ENCODE peak calls at places on chromosomes 2 and 18, in five cellular contexts. G is stimulated activated CD4-positive, alpha-beta T cell treated with anti-CD3 and anti-CD28 coated beads, Interleukin-15, amount 100 ng/mL, for 1 hour; Z is heart right ventricle; B is T1000; K is NCI-H2171. U is an unnamed sample.
A peak's percentile ranks its signal among the peaks of the same experiment; 100 is the strongest.

GRCh38 chr2:120566331-120567035 is 169.2 kb upstream of the GLI2 start:
- DNase-seq in G (no peak), Z (peak; percentile 86), B (no peak), K (no peak), U (no peak)

GRCh38 chr2:226763320-226763719 is 36.3 kb downstream of the IRS1 start:
- DNase-seq in G (no peak), Z (no peak), B (no peak), K (no peak), U (no peak)

GRCh38 chr2:237075749-237076599 is 9.7 kb upstream of the COPS8 start:
- DNase-seq in G (no peak), Z (no peak), B (no peak), K (no peak), U (no peak)

GRCh38 chr18:3114026-3114425 is 101.1 kb upstream of the LPIN2 start:
- DNase-seq in G (no peak), Z (no peak), B (no peak), K (no peak), U (no peak)

GRCh38 chr2:133887676-133888040 is 319.4 kb upstream of the NCKAP5 start:
- DNase-seq in G (no peak), Z (no peak), B (no peak), K (no peak), U (no peak)

GRCh38 chr2:8754056-8754790 is 72.4 kb downstream of the ID2 start:
- DNase-seq in G (no peak), Z (no peak), B (no peak), K (no peak), U (peak; percentile 78)

GRCh38 chr18:42183746-42184145 is 228.7 kb downstream of the PIK3C3 start:
- DNase-seq in G (no peak), Z (no peak), B (peak; percentile 22), K (no peak), U (no peak)

GRCh38 chr2:23636412-23636811 is 251.4 kb downstream of the KLHL29 start:
- DNase-seq in G (no peak), Z (peak; percentile 40), B (no peak), K (no peak), U (no peak)

GRCh38 chr2:210584834-210585233 is 28.4 kb downstream of the CPS1 start:
- DNase-seq in G (no peak), Z (no peak), B (no peak), K (no peak), U (no peak)

GRCh38 chr2:127355407-127356008 is 32.3 kb downstream of the MAP3K2 start:
- DNase-seq in G (no peak), Z (no peak), B (no peak), K (no peak), U (peak; percentile 2)

GRCh38 chr2:98847853-98848252 is 88.2 kb downstream of the CRACDL start:
- DNase-seq in G (no peak), Z (no peak), B (no peak), K (no peak), U (no peak)

GRCh38 chr2:121185571-121186074 is 99.4 kb downstream of the TFCP2L1 start:
- DNase-seq in G (no peak), Z (no peak), B (no peak), K (no peak), U (no peak)

GRCh38 chr2:236747925-236748324 is 178.3 kb downstream of the ACKR3 start:
- DNase-seq in G (no peak), Z (no peak), B (no peak), K (no peak), U (no peak)

GRCh38 chr2:65232636-65233035 is 5.0 kb downstream of the ACTR2 start:
- DNase-seq in G (no peak), Z (no peak), B (no peak), K (no peak), U (no peak)

U was measured in NCI-H1105 treated with DMSO at 0.1 percent for 48 hours.